ENCODE peak calls at places on chromosomes 11 and 22, in eight cellular contexts. L is nephron progenitor cell, H is AG10803, U is neural progenitor cell, S is K562, N is fibroblast of pulmonary artery, V is BJ, W is tibial nerve. F is an unnamed sample.

GRCh38 chr11:122721964-122722266 is 66.4 kb downstream of the UBASH3B start:
- DNase-seq in W (no peak), U (no peak), H (peak; percentile 79), S (no peak), V (peak; percentile 66), N (peak; percentile 86), L (no peak), F (no peak)

GRCh38 chr11:124920870-124921609 is 2.0 kb downstream of the HEPN1 start:
- DNase-seq in U (peak; percentile 85), S (no peak), N (peak; percentile 68), H (peak; percentile 56), W (peak; percentile 27), V (no peak), L (peak; percentile 90), F (peak; percentile 78)

GRCh38 chr11:3161309-3161708 is 3.8 kb downstream of the OSBPL5 start:
- DNase-seq in U (no peak), N (no peak), V (no peak), H (peak; percentile 38), S (no peak), L (no peak), W (peak; percentile 16), F (no peak)

GRCh38 chr11:72411623-72412532 is 22.5 kb downstream of the CLPB start:
- DNase-seq in S (peak; percentile 44), V (no peak), L (no peak), U (peak; percentile 38), W (no peak), H (no peak), N (no peak), F (peak; percentile 13)

GRCh38 chr11:42462558-42463310 is 849.1 kb upstream of the API5 start:
- DNase-seq in W (no peak), H (peak; percentile 14), U (no peak), N (peak; percentile 73), S (no peak), V (peak; percentile 36), L (no peak), F (no peak)

GRCh38 chr11:128302425-128303186 is 284.8 kb downstream of the ETS1 start:
- DNase-seq in H (no peak), S (no peak), L (no peak), V (no peak), U (no peak), W (no peak), N (no peak), F (no peak)

GRCh38 chr22:46815896-46816721 is 53.7 kb downstream of the TBC1D22A start:
- DNase-seq in L (no peak), W (no peak), H (peak; percentile 30), U (no peak), N (peak; percentile 57), V (no peak), S (peak; percentile 42), F (no peak)

GRCh38 chr22:35677460-35678187 is 29.4 kb downstream of the APOL6 start:
- DNase-seq in N (no peak), W (no peak), S (no peak), V (no peak), H (no peak), U (no peak), L (no peak), F (no peak)

GRCh38 chr11:119706887-119707286 is 22.1 kb downstream of the NECTIN1 start:
- DNase-seq in N (no peak), L (no peak), H (no peak), U (peak; percentile 45), W (no peak), V (no peak), S (peak; percentile 49), F (no peak)

GRCh38 chr11:119709638-119710346 is 19.2 kb downstream of the NECTIN1 start:
- DNase-seq in V (peak; percentile 46), W (no peak), H (peak; percentile 74), S (no peak), N (peak; percentile 56), L (peak; percentile 67), U (peak; percentile 95), F (no peak)

GRCh38 chr22:48449466-48450187 is 1378.0 kb downstream of the BRD1 start:
- DNase-seq in L (no peak), V (no peak), W (no peak), U (no peak), N (no peak), S (no peak), H (no peak), F (no peak)

GRCh38 chr11:72813740-72814138 is 472 bp upstream of the ATG16L2 start:
- DNase-seq in N (peak; percentile 75), V (no peak), H (peak; percentile 75), U (peak; percentile 82), W (peak; percentile 56), L (no peak), S (peak; percentile 80), F (no peak)

GRCh38 chr11:33742249-33742851 is 6.1 kb upstream of the CD59 start:
- DNase-seq in N (peak; percentile 68), V (no peak), H (peak; percentile 47), L (no peak), W (no peak), U (no peak), S (no peak), F (no peak)

GRCh38 chr11:107276057-107276456 is 181.6 kb downstream of the CWF19L2 start:
- DNase-seq in W (no peak), U (no peak), N (peak; percentile 1), V (no peak), S (no peak), L (no peak), H (no peak), F (no peak)

GRCh38 chr11:35165416-35166368 is 26.7 kb downstream of the CD44 start:
- DNase-seq in W (no peak), N (peak; percentile 84), V (no peak), U (peak; percentile 45), S (no peak), H (peak; percentile 91), L (no peak), F (no peak)

GRCh38 chr11:120235024-120235628 is 4.8 kb upstream of the POU2F3 start:
- DNase-seq in H (peak; percentile 45), V (no peak), L (peak; percentile 78), W (no peak), U (peak; percentile 86), S (peak; percentile 85), N (peak; percentile 68), F (peak; percentile 77)

GRCh38 chr22:37525746-37526350 is 6.6 kb upstream of the CARD10 start:
- DNase-seq in V (no peak), N (no peak), W (no peak), S (no peak), L (no peak), H (no peak), U (no peak), F (no peak)

GRCh38 chr22:37521236-37521739 is 2.1 kb upstream of the CARD10 start:
- DNase-seq in H (no peak), V (no peak), L (no peak), W (no peak), S (no peak), N (no peak), U (no peak), F (no peak)

GRCh38 chr22:37526376-37526775 is 7.2 kb upstream of the CARD10 start:
- DNase-seq in U (no peak), W (no peak), N (no peak), V (no peak), H (no peak), L (no peak), S (no peak), F (no peak)

GRCh38 chr22:37520754-37521153 is 1.5 kb upstream of the CARD10 start:
- DNase-seq in V (no peak), N (no peak), U (no peak), L (no peak), W (no peak), H (no peak), S (peak; percentile 56), F (no peak)

GRCh38 chr22:37525073-37525745 is 6.0 kb upstream of the CARD10 start:
- DNase-seq in U (no peak), S (no peak), V (peak; percentile 50), H (peak; percentile 72), W (no peak), L (no peak), N (peak; percentile 75), F (no peak)
- TF ChIP-seq CTCF in U (no peak), S (no peak), V (no peak), H (no peak), W (no peak), L (no peak), N (no peak), F (no peak)

GRCh38 chr11:64353101-64353738 is 5.7 kb upstream of the RPS6KA4 start:
- DNase-seq in V (no peak), H (no peak), S (no peak), W (no peak), U (no peak), N (no peak), L (no peak), F (no peak)

GRCh38 chr11:64348611-64349387 is 8.8 kb downstream of the CCDC88B start:
- DNase-seq in U (peak; percentile 40), N (no peak), S (no peak), V (no peak), L (peak; percentile 46), H (no peak), W (no peak), F (no peak)

GRCh38 chr11:64349404-64349803 is 9.4 kb downstream of the CCDC88B start:
- DNase-seq in H (no peak), N (no peak), S (no peak), L (no peak), U (no peak), W (no peak), V (no peak), F (no peak)

GRCh38 chr11:64352099-64353005 is 6.6 kb upstream of the RPS6KA4 start:
- DNase-seq in N (no peak), W (no peak), L (no peak), U (no peak), H (no peak), S (no peak), V (no peak), F (no peak)

GRCh38 chr11:64351136-64351631 is 7.8 kb upstream of the RPS6KA4 start:
- DNase-seq in S (no peak), V (no peak), H (no peak), L (no peak), N (no peak), U (no peak), W (no peak), F (no peak)
- TF ChIP-seq CTCF in S (no peak), V (no peak), H (no peak), L (no peak), N (no peak), U (no peak), W (no peak), F (no peak)

DNA sequence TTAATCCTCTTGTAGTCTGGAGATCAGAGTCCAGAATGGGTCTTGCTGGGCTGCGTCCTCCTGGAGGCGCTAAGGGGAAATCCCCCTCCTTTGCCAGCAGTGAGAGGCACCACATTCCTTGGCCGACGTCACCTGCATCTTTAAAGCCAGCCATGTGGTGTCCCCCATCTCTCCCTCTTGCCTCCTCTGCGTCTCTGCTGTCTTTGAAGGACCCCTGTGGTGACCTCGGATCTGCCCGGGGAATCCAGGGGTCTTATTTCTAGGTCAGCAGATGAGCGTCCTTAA is 27.2 kb upstream of the PARVB start:
- DNase-seq in H (no peak), N (no peak), S (no peak), W (no peak), U (peak; percentile 67), V (no peak), L (no peak), F (no peak)
- TF ChIP-seq CTCF in H (no peak), N (no peak), S (no peak), W (no peak), U (peak; percentile 26), V (no peak), L (no peak), F (no peak)

DNA sequence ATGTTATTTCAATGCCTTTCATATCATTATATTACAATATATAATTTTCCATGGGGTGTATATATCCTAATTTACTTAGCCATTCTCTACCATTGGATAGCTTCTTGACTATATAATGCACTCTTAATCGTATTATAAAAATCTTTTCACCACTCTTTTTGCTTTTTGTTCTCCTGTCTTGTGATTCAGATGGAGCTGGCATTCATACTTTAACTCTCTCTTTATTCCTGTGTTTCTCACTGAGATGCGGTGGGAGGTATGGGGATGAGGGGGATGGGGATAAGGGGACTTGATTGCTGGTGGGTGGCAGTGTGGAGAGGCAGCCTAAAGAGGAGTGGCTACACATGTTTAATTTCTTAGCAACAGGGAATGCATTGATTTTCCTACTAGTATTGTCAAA is 105.9 kb downstream of the NELL1 start:
- DNase-seq in U (no peak), V (no peak), S (no peak), L (no peak), W (no peak), N (no peak), H (no peak), F (no peak)
- TF ChIP-seq CTCF in U (no peak), V (no peak), S (no peak), L (no peak), W (no peak), N (no peak), H (no peak), F (no peak)